ENCODE peak calls at places on chromosomes 4 and X, in five cellular contexts. One of them, this sample, is unnamed. For H3K4me1 and H3K9me3, the result is how much of the 10 kb centered on the place peaks cover.

GRCh38 chr4:47650584-47651130 is 165.6 kb downstream of the ATP10D start:
- DNase-seq in endodermal cell: no peak
- DNase-seq in heart right ventricle: no peak
- DNase-seq in keratinocyte: no peak
- DNase-seq in adrenal gland: no peak
- DNase-seq in this sample: no peak

GRCh38 chrX:104482757-104483156 is 83.2 kb upstream of the IL1RAPL2 start:
- DNase-seq in endodermal cell: no peak
- DNase-seq in heart right ventricle: no peak
- DNase-seq in keratinocyte: no peak
- DNase-seq in adrenal gland: no peak
- DNase-seq in this sample: no peak

GRCh38 chr4:1421650-1422049 is 15.4 kb upstream of the NKX1-1 start:
- DNase-seq in endodermal cell: no peak
- DNase-seq in heart right ventricle: no peak
- DNase-seq in keratinocyte: no peak
- DNase-seq in adrenal gland: no peak
- DNase-seq in this sample: no peak

GRCh38 chr4:143482753-143483362 is 30.6 kb upstream of the SMARCA5 start:
- DNase-seq in endodermal cell: no peak
- DNase-seq in heart right ventricle: peak
- DNase-seq in keratinocyte: no peak
- DNase-seq in adrenal gland: peak
- DNase-seq in this sample: no peak

GRCh38 chr4:15400911-15401671 is 26.7 kb upstream of the C1QTNF7 start:
- DNase-seq in endodermal cell: no peak
- DNase-seq in heart right ventricle: peak
- DNase-seq in keratinocyte: no peak
- DNase-seq in adrenal gland: peak
- DNase-seq in this sample: peak

GRCh38 chr4:167031534-167032156 is 202.6 kb downstream of the SPOCK3 start:
- DNase-seq in endodermal cell: no peak
- DNase-seq in heart right ventricle: no peak
- DNase-seq in keratinocyte: no peak
- DNase-seq in adrenal gland: no peak
- DNase-seq in this sample: no peak

GRCh38 chr4:151313306-151314028 is 11.9 kb downstream of the SH3D19 start:
- DNase-seq in endodermal cell: no peak
- DNase-seq in heart right ventricle: no peak
- DNase-seq in keratinocyte: no peak
- DNase-seq in adrenal gland: peak
- DNase-seq in this sample: no peak

GRCh38 chr4:15344041-15344440 is 83.8 kb upstream of the C1QTNF7 start:
- DNase-seq in endodermal cell: no peak
- DNase-seq in heart right ventricle: no peak
- DNase-seq in keratinocyte: no peak
- DNase-seq in adrenal gland: no peak
- DNase-seq in this sample: peak

GRCh38 chr4:40856836-40857362 is 107.1 kb downstream of the NSUN7 start:
- DNase-seq in endodermal cell: peak
- DNase-seq in heart right ventricle: peak
- DNase-seq in keratinocyte: no peak
- DNase-seq in adrenal gland: peak
- DNase-seq in this sample: no peak

GRCh38 chrX:70656304-70656703 is 211.7 kb downstream of the DLG3 start:
- DNase-seq in endodermal cell: no peak
- DNase-seq in heart right ventricle: no peak
- DNase-seq in keratinocyte: no peak
- DNase-seq in adrenal gland: no peak
- DNase-seq in this sample: no peak

GRCh38 chrX:138858946-138859345 is 147.4 kb upstream of the FGF13 start:
- DNase-seq in endodermal cell: no peak
- DNase-seq in heart right ventricle: no peak
- DNase-seq in keratinocyte: no peak
- DNase-seq in adrenal gland: no peak
- DNase-seq in this sample: no peak

GRCh38 chr4:136939781-136940180 is 592.5 kb downstream of the PCDH18 start:
- DNase-seq in endodermal cell: no peak
- DNase-seq in heart right ventricle: no peak
- DNase-seq in keratinocyte: no peak
- DNase-seq in adrenal gland: no peak
- DNase-seq in this sample: no peak

GRCh38 chrX:47422444-47422843 is 52.1 kb downstream of the ZNF157 start:
- DNase-seq in endodermal cell: no peak
- DNase-seq in heart right ventricle: no peak
- DNase-seq in keratinocyte: no peak
- DNase-seq in adrenal gland: no peak
- DNase-seq in this sample: no peak

GRCh38 chrX:14412686-14413085 is 116.7 kb upstream of the GLRA2 start:
- DNase-seq in endodermal cell: no peak
- DNase-seq in heart right ventricle: no peak
- DNase-seq in keratinocyte: no peak
- DNase-seq in adrenal gland: no peak
- DNase-seq in this sample: no peak

GRCh38 chrX:48769230-48769629 is 7.7 kb downstream of the GLOD5 start:
- DNase-seq in endodermal cell: no peak
- DNase-seq in heart right ventricle: no peak
- DNase-seq in keratinocyte: no peak
- DNase-seq in adrenal gland: no peak
- DNase-seq in this sample: no peak

GRCh38 chrX:140524556-140524955 is 19.7 kb upstream of the SOX3 start:
- DNase-seq in endodermal cell: peak
- DNase-seq in heart right ventricle: no peak
- DNase-seq in keratinocyte: no peak
- DNase-seq in adrenal gland: no peak
- DNase-seq in this sample: peak

GRCh38 chrX:53598169-53598568 is 88.3 kb downstream of the HUWE1 start:
- DNase-seq in endodermal cell: no peak
- DNase-seq in heart right ventricle: no peak
- DNase-seq in keratinocyte: no peak
- DNase-seq in adrenal gland: no peak
- DNase-seq in this sample: no peak

GRCh38 chr4:124304936-124305335 is 407.6 kb downstream of the ANKRD50 start:
- DNase-seq in endodermal cell: no peak
- DNase-seq in heart right ventricle: no peak
- DNase-seq in keratinocyte: no peak
- DNase-seq in adrenal gland: no peak
- DNase-seq in this sample: no peak

GRCh38 chr4:173489514-173489913 is 40.5 kb downstream of the HAND2 start:
- DNase-seq in endodermal cell: no peak
- DNase-seq in heart right ventricle: no peak
- DNase-seq in keratinocyte: no peak
- DNase-seq in adrenal gland: no peak
- DNase-seq in this sample: no peak

GRCh38 chrX:85379174-85379907 is at the start of gene POF1B:
- DNase-seq in endodermal cell: peak
- DNase-seq in heart right ventricle: peak
- DNase-seq in keratinocyte: no peak
- DNase-seq in adrenal gland: no peak
- DNase-seq in this sample: no peak

GRCh38 chrX:39613508-39613921 is 484.2 kb downstream of the BCOR start:
- DNase-seq in endodermal cell: peak
- DNase-seq in heart right ventricle: peak
- DNase-seq in keratinocyte: no peak
- DNase-seq in adrenal gland: peak
- DNase-seq in this sample: no peak

GRCh38 chrX:71292669-71293379 is 8.7 kb upstream of the ITGB1BP2 start:
- DNase-seq in endodermal cell: no peak
- DNase-seq in heart right ventricle: no peak
- DNase-seq in keratinocyte: no peak
- DNase-seq in adrenal gland: no peak
- DNase-seq in this sample: no peak

GRCh38 chr4:5888222-5888701 is 4.6 kb downstream of the CRMP1 start:
- DNase-seq in endodermal cell: peak
- DNase-seq in heart right ventricle: no peak
- DNase-seq in keratinocyte: no peak
- DNase-seq in adrenal gland: no peak
- DNase-seq in this sample: no peak

GRCh38 chr4:10023050-10023419 is 1.7 kb upstream of the SLC2A9 start:
- DNase-seq in endodermal cell: peak
- DNase-seq in heart right ventricle: no peak
- DNase-seq in keratinocyte: no peak
- DNase-seq in adrenal gland: no peak
- DNase-seq in this sample: no peak

GRCh38 chr4:185836268-185837084 is 24.5 kb upstream of the SORBS2 start:
- DNase-seq in endodermal cell: no peak
- DNase-seq in heart right ventricle: no peak
- DNase-seq in keratinocyte: no peak
- DNase-seq in adrenal gland: no peak
- DNase-seq in this sample: no peak

GRCh38 chr4:73067971-73068394 is 1.5 kb downstream of the COX18 start:
- DNase-seq in endodermal cell: no peak
- DNase-seq in heart right ventricle: no peak
- DNase-seq in keratinocyte: no peak
- DNase-seq in adrenal gland: no peak
- DNase-seq in this sample: no peak

GRCh38 chr4:142840516-142841123 is 5.5 kb downstream of the INPP4B start:
- DNase-seq in endodermal cell: no peak
- DNase-seq in heart right ventricle: no peak
- DNase-seq in keratinocyte: no peak
- DNase-seq in adrenal gland: no peak
- DNase-seq in this sample: no peak

GRCh38 chrX:96474357-96475125 is 210.1 kb upstream of the DIAPH2 start:
- DNase-seq in endodermal cell: no peak
- DNase-seq in heart right ventricle: no peak
- DNase-seq in keratinocyte: no peak
- DNase-seq in adrenal gland: no peak
- DNase-seq in this sample: no peak

GRCh38 chr4:24574256-24574655 is 10.1 kb downstream of the DHX15 start:
- DNase-seq in endodermal cell: no peak
- DNase-seq in heart right ventricle: no peak
- DNase-seq in keratinocyte: no peak
- DNase-seq in adrenal gland: no peak
- DNase-seq in this sample: no peak
- H3K4me1 ChIP-seq in endodermal cell: under half
- H3K4me1 ChIP-seq in heart right ventricle: half or more
- H3K4me1 ChIP-seq in keratinocyte: under half
- H3K4me1 ChIP-seq in adrenal gland: under half
- H3K4me1 ChIP-seq in this sample: under half

DNA sequence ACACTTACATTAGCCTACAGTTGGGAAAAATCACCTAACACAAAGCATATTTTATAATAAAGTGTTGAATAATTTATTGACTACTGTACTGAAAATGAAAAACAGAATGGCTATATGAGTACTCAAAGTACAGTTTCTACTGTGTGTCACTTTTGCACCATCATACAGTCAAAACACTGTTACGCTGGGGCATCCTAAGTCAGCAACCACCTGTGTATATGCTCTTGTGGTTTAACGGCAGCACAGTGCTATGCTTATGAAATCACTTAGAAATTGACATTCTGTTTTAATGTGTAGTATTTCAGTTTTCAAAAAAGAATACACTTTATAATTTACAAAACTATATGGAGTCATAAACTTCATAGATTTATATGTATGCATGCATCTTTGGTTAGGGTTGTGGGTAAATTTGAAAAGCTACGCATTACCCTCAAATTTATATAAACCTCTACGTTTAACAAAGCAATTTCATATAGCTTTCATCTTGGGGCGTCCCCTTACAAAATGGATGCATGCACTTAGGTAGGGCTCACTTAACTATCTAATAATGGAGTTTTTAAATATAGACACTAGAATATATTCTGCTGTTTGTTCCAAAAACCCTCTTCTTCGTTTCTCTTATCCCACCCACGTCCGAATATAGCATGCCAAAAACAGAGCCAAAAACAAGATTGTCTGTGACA is 691 bp upstream of the NEIL3 start:
- DNase-seq in endodermal cell: no peak
- DNase-seq in heart right ventricle: no peak
- DNase-seq in keratinocyte: no peak
- DNase-seq in adrenal gland: no peak
- DNase-seq in this sample: no peak
- H3K27ac ChIP-seq in endodermal cell: no peak
- H3K27ac ChIP-seq in heart right ventricle: no peak
- H3K27ac ChIP-seq in keratinocyte: peak
- H3K27ac ChIP-seq in adrenal gland: no peak
- H3K27ac ChIP-seq in this sample: peak

GRCh38 chr4:16884673-16885460 is 13.6 kb downstream of the LDB2 start:
- DNase-seq in endodermal cell: no peak
- DNase-seq in heart right ventricle: no peak
- DNase-seq in keratinocyte: no peak
- DNase-seq in adrenal gland: no peak
- DNase-seq in this sample: no peak

GRCh38 chr4:16875487-16875886 is 23.0 kb downstream of the LDB2 start:
- DNase-seq in endodermal cell: no peak
- DNase-seq in heart right ventricle: no peak
- DNase-seq in keratinocyte: no peak
- DNase-seq in adrenal gland: no peak
- DNase-seq in this sample: peak

GRCh38 chr4:16883816-16884215 is 14.6 kb downstream of the LDB2 start:
- DNase-seq in endodermal cell: no peak
- DNase-seq in heart right ventricle: no peak
- DNase-seq in keratinocyte: no peak
- DNase-seq in adrenal gland: no peak
- DNase-seq in this sample: no peak

GRCh38 chr4:16881151-16881884 is 17.1 kb downstream of the LDB2 start:
- DNase-seq in endodermal cell: no peak
- DNase-seq in heart right ventricle: no peak
- DNase-seq in keratinocyte: no peak
- DNase-seq in adrenal gland: no peak
- DNase-seq in this sample: no peak
- H3K9me3 ChIP-seq in endodermal cell: under half
- H3K9me3 ChIP-seq in heart right ventricle: under half
- H3K9me3 ChIP-seq in keratinocyte: under half
- H3K9me3 ChIP-seq in adrenal gland: under half
- H3K9me3 ChIP-seq in this sample: under half

GRCh38 chr4:26827798-26828197 is 32.8 kb upstream of the STIM2 start:
- DNase-seq in endodermal cell: no peak
- DNase-seq in heart right ventricle: no peak
- DNase-seq in keratinocyte: no peak
- DNase-seq in adrenal gland: no peak
- DNase-seq in this sample: no peak

GRCh38 chr4:26826721-26827120 is 33.9 kb upstream of the STIM2 start:
- DNase-seq in endodermal cell: no peak
- DNase-seq in heart right ventricle: peak
- DNase-seq in keratinocyte: no peak
- DNase-seq in adrenal gland: no peak
- DNase-seq in this sample: no peak

GRCh38 chr4:26830701-26831100 is 29.9 kb upstream of the STIM2 start:
- DNase-seq in endodermal cell: no peak
- DNase-seq in heart right ventricle: no peak
- DNase-seq in keratinocyte: no peak
- DNase-seq in adrenal gland: no peak
- DNase-seq in this sample: no peak

GRCh38 chr4:26829018-26829417 is 31.6 kb upstream of the STIM2 start:
- DNase-seq in endodermal cell: no peak
- DNase-seq in heart right ventricle: no peak
- DNase-seq in keratinocyte: no peak
- DNase-seq in adrenal gland: no peak
- DNase-seq in this sample: no peak

GRCh38 chr4:26830016-26830415 is 30.6 kb upstream of the STIM2 start:
- DNase-seq in endodermal cell: no peak
- DNase-seq in heart right ventricle: no peak
- DNase-seq in keratinocyte: no peak
- DNase-seq in adrenal gland: no peak
- DNase-seq in this sample: no peak
- H3K4me1 ChIP-seq in endodermal cell: under half
- H3K4me1 ChIP-seq in heart right ventricle: under half
- H3K4me1 ChIP-seq in keratinocyte: under half
- H3K4me1 ChIP-seq in adrenal gland: under half
- H3K4me1 ChIP-seq in this sample: under half

This sample was measured in SJSA1.